ENCODE peak calls at places on chromosome 11, in nine cellular contexts. Y is EL; A is EH; S is mucosa of gallbladder; D is stimulated activated naive CD4-positive, alpha-beta T cell; H is type B pancreatic cell; N is fibroblast of mammary gland; R is neural progenitor cell; B is AML-193. E is an unnamed sample.

GRCh38 chr11:72209101-72209500 is 7.5 kb upstream of the FOLR2 start:
- DNase-seq in S (no peak), D (no peak), H (peak; percentile 32), R (no peak), N (no peak), Y (no peak), A (no peak), B (no peak), E (peak; percentile 19)

GRCh38 chr11:69647761-69648497 is 7.0 kb downstream of the CCND1 start:
- DNase-seq in N (no peak), S (no peak), R (no peak), B (no peak), A (no peak), D (no peak), H (no peak), Y (no peak), E (peak; percentile 18)

GRCh38 chr11:71200761-71201160 is 51.6 kb downstream of the SHANK2 start:
- DNase-seq in H (no peak), D (no peak), B (no peak), Y (no peak), A (no peak), N (no peak), R (no peak), S (no peak), E (no peak)

GRCh38 chr11:37378989-37379388 is 781.0 kb upstream of the RAG2 start:
- DNase-seq in S (no peak), N (no peak), H (no peak), R (no peak), D (no peak), A (no peak), Y (no peak), B (no peak), E (no peak)

GRCh38 chr11:70578371-70578770 is 180.0 kb downstream of the CTTN start:
- DNase-seq in S (no peak), H (no peak), R (no peak), B (no peak), N (no peak), Y (no peak), D (no peak), A (no peak), E (no peak)

GRCh38 chr11:45885274-45885920 is at the start of gene MAPK8IP1:
- DNase-seq in N (peak; percentile 19), H (no peak), B (peak; percentile 22), Y (peak; percentile 36), S (peak; percentile 36), R (peak; percentile 94), A (peak; percentile 52), D (peak; percentile 54), E (peak; percentile 42)

GRCh38 chr11:3135491-3136440 is 29.3 kb downstream of the OSBPL5 start:
- DNase-seq in S (no peak), N (no peak), D (no peak), A (no peak), H (no peak), Y (no peak), B (no peak), R (peak; percentile 77), E (no peak)

GRCh38 chr11:113587318-113587739 is 112.1 kb upstream of the DRD2 start:
- DNase-seq in H (no peak), B (no peak), R (no peak), S (no peak), D (no peak), Y (peak; percentile 71), A (peak; percentile 35), N (peak; percentile 7), E (no peak)

GRCh38 chr11:106996691-106997090 is 21.6 kb downstream of the GUCY1A2 start:
- DNase-seq in S (no peak), R (no peak), B (no peak), H (no peak), Y (no peak), A (peak; percentile 25), D (no peak), N (peak; percentile 29), E (no peak)

GRCh38 chr11:66429983-66430602 is 8.6 kb downstream of the MRPL11 start:
- DNase-seq in D (peak; percentile 51), R (peak; percentile 91), N (peak; percentile 72), S (peak; percentile 68), A (peak; percentile 80), Y (peak; percentile 68), B (peak; percentile 38), H (peak; percentile 77), E (peak; percentile 86)

E was measured in Kasumi-1.